ENCODE peak calls at places on chromosome 20, in five cellular contexts. One of them, this sample, is unnamed.
A peak's percentile ranks its signal among the peaks of the same experiment; 100 is the strongest.

GRCh38 chr20:61753987-61754956 is 311.4 kb downstream of the TAF4 start:
- DNase-seq in GM23248: no peak
- DNase-seq in HCT116: no peak
- DNase-seq in OCI-LY7: no peak
- DNase-seq in GM23338: no peak
- DNase-seq in this sample: no peak

GRCh38 chr20:37564388-37565133 is 36.9 kb upstream of the BLCAP start:
- DNase-seq in GM23338: peak; percentile 83
- DNase-seq in HCT116: no peak
- DNase-seq in OCI-LY7: peak; percentile 47
- DNase-seq in GM23248: peak; percentile 70
- DNase-seq in this sample: peak; percentile 70

GRCh38 chr20:62104791-62105345 is 17.4 kb upstream of the LSM14B start:
- DNase-seq in GM23338: no peak
- DNase-seq in OCI-LY7: no peak
- DNase-seq in GM23248: peak; percentile 68
- DNase-seq in HCT116: no peak
- DNase-seq in this sample: peak; percentile 37

GRCh38 chr20:52959125-52959524 is 13.0 kb upstream of the TSHZ2 start:
- DNase-seq in GM23338: peak; percentile 44
- DNase-seq in HCT116: no peak
- DNase-seq in OCI-LY7: peak; percentile 76
- DNase-seq in GM23248: no peak
- DNase-seq in this sample: no peak

GRCh38 chr20:6783752-6784725 is 16.6 kb downstream of the BMP2 start:
- DNase-seq in GM23248: peak; percentile 56
- DNase-seq in HCT116: no peak
- DNase-seq in GM23338: no peak
- DNase-seq in OCI-LY7: no peak
- DNase-seq in this sample: no peak

GRCh38 chr20:37699202-37699601 is 5.4 kb downstream of the CTNNBL1 start:
- DNase-seq in GM23338: no peak
- DNase-seq in HCT116: no peak
- DNase-seq in GM23248: no peak
- DNase-seq in OCI-LY7: no peak
- DNase-seq in this sample: no peak

GRCh38 chr20:63150911-63151531 is 64.9 kb downstream of the YTHDF1 start:
- DNase-seq in OCI-LY7: no peak
- DNase-seq in GM23338: no peak
- DNase-seq in GM23248: no peak
- DNase-seq in HCT116: no peak
- DNase-seq in this sample: no peak

GRCh38 chr20:58875541-58876134 is 23.1 kb downstream of the GNAS start:
- DNase-seq in GM23338: no peak
- DNase-seq in HCT116: no peak
- DNase-seq in OCI-LY7: no peak
- DNase-seq in GM23248: peak; percentile 59
- DNase-seq in this sample: peak; percentile 95

GRCh38 chr20:24663496-24663895 is 194.1 kb downstream of the SYNDIG1 start:
- DNase-seq in HCT116: no peak
- DNase-seq in GM23248: no peak
- DNase-seq in OCI-LY7: no peak
- DNase-seq in GM23338: no peak
- DNase-seq in this sample: no peak

GRCh38 chr20:49276201-49276894 is 1.5 kb downstream of the ZNFX1 start:
- DNase-seq in GM23338: no peak
- DNase-seq in OCI-LY7: peak; percentile 61
- DNase-seq in HCT116: no peak
- DNase-seq in GM23248: peak; percentile 88
- DNase-seq in this sample: peak; percentile 75

GRCh38 chr20:60055740-60056139 is 97.5 kb downstream of the CDH26 start:
- DNase-seq in GM23338: no peak
- DNase-seq in HCT116: no peak
- DNase-seq in GM23248: peak; percentile 22
- DNase-seq in OCI-LY7: no peak
- DNase-seq in this sample: no peak

DNA sequence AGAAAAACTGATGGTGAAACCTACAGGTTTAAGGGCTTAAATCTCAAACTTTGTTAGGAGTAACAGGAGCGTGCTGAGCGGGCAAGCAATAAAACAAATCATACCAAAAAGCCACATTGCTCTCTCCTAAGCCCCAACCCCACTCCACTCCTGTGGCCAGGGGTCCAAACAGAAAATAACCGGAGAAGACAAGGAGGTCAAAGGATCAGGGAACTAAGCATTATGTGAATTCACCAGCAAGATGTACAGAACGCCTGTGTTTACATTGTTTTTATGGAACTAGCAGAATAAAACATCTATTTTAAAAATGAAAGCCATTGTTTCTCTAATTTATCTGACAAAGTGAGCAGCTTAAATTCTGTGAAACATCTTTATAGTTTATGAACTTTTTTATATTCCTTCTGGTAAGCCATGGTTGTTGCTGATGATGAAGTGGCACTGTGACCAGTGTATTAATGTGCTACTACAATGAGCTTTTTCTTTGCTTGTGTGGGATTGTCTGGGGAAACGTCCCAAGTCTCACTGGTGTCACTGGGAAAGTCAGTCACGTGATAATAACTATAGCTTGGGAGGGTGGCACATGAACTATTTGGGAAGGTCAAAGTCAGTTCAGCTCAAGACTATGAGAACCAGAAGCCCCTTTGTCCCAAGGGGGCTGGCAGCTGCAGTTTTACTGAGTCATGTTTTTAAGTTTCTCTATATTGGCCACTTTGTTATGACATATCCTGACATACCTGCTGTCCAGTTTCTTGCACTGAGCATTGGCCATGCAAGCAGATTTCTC is 9.8 kb downstream of the FAM210B start:
- DNase-seq in OCI-LY7: no peak
- DNase-seq in GM23248: no peak
- DNase-seq in HCT116: no peak
- DNase-seq in GM23338: no peak
- DNase-seq in this sample: no peak
- TF ChIP-seq EZH2phosphoT487 in OCI-LY7: no peak
- TF ChIP-seq EZH2phosphoT487 in GM23248: no peak
- TF ChIP-seq EZH2phosphoT487 in HCT116: no peak
- TF ChIP-seq EZH2phosphoT487 in GM23338: no peak
- TF ChIP-seq EZH2phosphoT487 in this sample: no peak

GRCh38 chr20:35820715-35821114 is 48.9 kb downstream of the PHF20 start:
- DNase-seq in HCT116: no peak
- DNase-seq in GM23248: peak; percentile 78
- DNase-seq in GM23338: no peak
- DNase-seq in OCI-LY7: no peak
- DNase-seq in this sample: peak; percentile 13

GRCh38 chr20:35823147-35823546 is 51.3 kb downstream of the PHF20 start:
- DNase-seq in GM23338: no peak
- DNase-seq in OCI-LY7: no peak
- DNase-seq in GM23248: no peak
- DNase-seq in HCT116: no peak
- DNase-seq in this sample: no peak

GRCh38 chr20:35826361-35826760 is 54.5 kb downstream of the PHF20 start:
- DNase-seq in HCT116: no peak
- DNase-seq in GM23338: no peak
- DNase-seq in OCI-LY7: no peak
- DNase-seq in GM23248: no peak
- DNase-seq in this sample: no peak

GRCh38 chr20:35821807-35822242 is 50.0 kb downstream of the PHF20 start:
- DNase-seq in OCI-LY7: no peak
- DNase-seq in HCT116: no peak
- DNase-seq in GM23248: peak; percentile 80
- DNase-seq in GM23338: no peak
- DNase-seq in this sample: peak; percentile 62

GRCh38 chr20:35823937-35824336 is 52.1 kb downstream of the PHF20 start:
- DNase-seq in OCI-LY7: no peak
- DNase-seq in GM23248: no peak
- DNase-seq in HCT116: no peak
- DNase-seq in GM23338: peak; percentile 59
- DNase-seq in this sample: no peak
- H3K9me2 ChIP-seq in OCI-LY7: no peaks in the 10 kb centered on the region
- H3K9me2 ChIP-seq in GM23248: no peaks in the 10 kb centered on the region
- H3K9me2 ChIP-seq in HCT116: no peaks in the 10 kb centered on the region
- H3K9me2 ChIP-seq in GM23338: no peaks in the 10 kb centered on the region
- H3K9me2 ChIP-seq in this sample: no peaks in the 10 kb centered on the region

GRCh38 chr20:4071177-4071723 is 55.9 kb upstream of the RNF24 start:
- DNase-seq in GM23338: no peak
- DNase-seq in HCT116: no peak
- DNase-seq in OCI-LY7: no peak
- DNase-seq in GM23248: no peak
- DNase-seq in this sample: no peak

GRCh38 chr20:4074877-4075455 is 59.6 kb upstream of the RNF24 start:
- DNase-seq in GM23248: no peak
- DNase-seq in OCI-LY7: no peak
- DNase-seq in GM23338: no peak
- DNase-seq in HCT116: no peak
- DNase-seq in this sample: no peak

GRCh38 chr20:4076033-4076432 is 60.7 kb upstream of the RNF24 start:
- DNase-seq in GM23338: no peak
- DNase-seq in OCI-LY7: no peak
- DNase-seq in GM23248: peak; percentile 45
- DNase-seq in HCT116: no peak
- DNase-seq in this sample: no peak

GRCh38 chr20:4076671-4077070 is 61.3 kb upstream of the RNF24 start:
- DNase-seq in GM23248: peak; percentile 90
- DNase-seq in GM23338: no peak
- DNase-seq in OCI-LY7: no peak
- DNase-seq in HCT116: peak; percentile 76
- DNase-seq in this sample: peak; percentile 90

DNA sequence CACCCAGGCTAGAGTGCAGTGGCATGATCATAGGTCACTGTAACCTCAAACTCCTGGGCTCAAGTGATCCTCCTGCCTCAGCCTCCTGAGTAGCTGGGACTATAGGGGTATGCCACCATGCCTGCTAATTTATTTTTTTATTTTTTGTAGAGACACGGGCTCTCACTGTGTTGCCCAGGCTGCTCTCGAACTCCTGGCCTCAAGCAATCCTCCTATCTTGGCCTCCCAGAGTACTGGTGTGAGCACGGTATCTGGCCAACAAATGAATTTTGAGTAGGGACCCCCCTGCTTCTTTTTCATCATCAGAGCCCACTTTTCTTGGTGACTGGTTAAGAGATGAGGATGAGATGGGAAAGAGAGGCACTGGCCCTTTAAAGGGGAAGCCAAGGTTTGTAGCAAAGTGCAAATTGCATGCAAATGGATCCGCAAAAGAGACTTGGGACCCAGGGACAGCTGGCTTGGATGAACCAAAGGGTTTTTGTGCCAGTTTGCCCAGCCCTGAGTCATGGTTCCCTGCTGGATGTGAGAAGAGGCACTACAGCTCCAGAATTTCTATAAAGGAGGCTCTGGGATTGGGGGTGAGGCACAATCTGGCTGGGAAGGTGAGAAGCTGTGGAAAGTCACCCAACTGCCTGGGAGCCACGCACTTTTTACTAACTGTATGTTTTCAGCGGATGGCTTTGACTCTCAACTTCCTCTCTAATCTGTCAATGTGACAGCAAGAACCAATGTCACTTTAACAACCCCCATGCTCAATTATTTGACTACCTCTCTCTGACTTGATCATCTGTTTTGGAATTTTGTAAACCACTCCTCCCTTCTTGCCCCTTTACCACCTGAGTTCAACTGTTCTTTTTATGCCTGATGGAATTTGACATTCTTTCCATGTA is 58.7 kb upstream of the RNF24 start:
- DNase-seq in HCT116: no peak
- DNase-seq in GM23248: peak; percentile 31
- DNase-seq in GM23338: peak; percentile 47
- DNase-seq in OCI-LY7: no peak
- DNase-seq in this sample: no peak
- TF ChIP-seq EZH2phosphoT487 in HCT116: no peak
- TF ChIP-seq EZH2phosphoT487 in GM23248: no peak
- TF ChIP-seq EZH2phosphoT487 in GM23338: no peak
- TF ChIP-seq EZH2phosphoT487 in OCI-LY7: no peak
- TF ChIP-seq EZH2phosphoT487 in this sample: no peak

GRCh38 chr20:14634666-14635065 is 297.3 kb upstream of the FLRT3 start:
- DNase-seq in GM23248: peak; percentile 47
- DNase-seq in OCI-LY7: no peak
- DNase-seq in HCT116: no peak
- DNase-seq in GM23338: no peak
- DNase-seq in this sample: peak; percentile 63

GRCh38 chr20:14631011-14631410 is 293.6 kb upstream of the FLRT3 start:
- DNase-seq in GM23248: no peak
- DNase-seq in GM23338: no peak
- DNase-seq in HCT116: no peak
- DNase-seq in OCI-LY7: no peak
- DNase-seq in this sample: no peak

GRCh38 chr20:14637441-14637840 is 300.0 kb upstream of the FLRT3 start:
- DNase-seq in OCI-LY7: no peak
- DNase-seq in GM23338: no peak
- DNase-seq in HCT116: no peak
- DNase-seq in GM23248: no peak
- DNase-seq in this sample: no peak

GRCh38 chr20:14633507-14633906 is 296.1 kb upstream of the FLRT3 start:
- DNase-seq in GM23248: peak; percentile 38
- DNase-seq in OCI-LY7: no peak
- DNase-seq in GM23338: no peak
- DNase-seq in HCT116: no peak
- DNase-seq in this sample: no peak

GRCh38 chr20:14632906-14633305 is 295.5 kb upstream of the FLRT3 start:
- DNase-seq in GM23338: peak; percentile 40
- DNase-seq in HCT116: no peak
- DNase-seq in OCI-LY7: no peak
- DNase-seq in GM23248: no peak
- DNase-seq in this sample: no peak
- H3K9me2 ChIP-seq in GM23338: no peaks in the 10 kb centered on the region
- H3K9me2 ChIP-seq in HCT116: no peaks in the 10 kb centered on the region
- H3K9me2 ChIP-seq in OCI-LY7: no peaks in the 10 kb centered on the region
- H3K9me2 ChIP-seq in GM23248: peaks cover 3% of the 10 kb centered on the region
- H3K9me2 ChIP-seq in this sample: no peaks in the 10 kb centered on the region

DNA sequence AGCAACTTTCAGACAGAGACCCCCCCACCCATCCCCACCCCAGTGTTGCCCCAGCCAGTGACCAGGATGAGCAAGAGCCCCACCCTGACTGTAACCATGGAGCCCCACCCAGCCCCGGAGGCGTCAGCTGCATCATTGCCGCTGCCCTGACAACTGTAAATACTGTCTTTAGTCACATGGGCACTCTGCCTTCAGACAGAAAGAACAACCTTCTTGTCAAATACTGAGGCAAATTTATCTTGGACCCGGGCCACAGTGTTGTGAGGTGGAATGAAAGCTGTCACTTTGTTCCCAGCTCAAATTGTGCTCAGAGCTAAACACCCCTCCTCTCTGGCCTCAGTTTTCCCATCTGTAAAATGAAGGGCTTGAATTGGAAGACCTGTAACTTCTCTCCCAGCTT is 23.8 kb downstream of the MOCS3 start:
- DNase-seq in GM23248: peak; percentile 96
- DNase-seq in OCI-LY7: no peak
- DNase-seq in HCT116: no peak
- DNase-seq in GM23338: no peak
- DNase-seq in this sample: peak; percentile 100
- TF ChIP-seq EZH2phosphoT487 in GM23248: no peak
- TF ChIP-seq EZH2phosphoT487 in OCI-LY7: no peak
- TF ChIP-seq EZH2phosphoT487 in HCT116: no peak
- TF ChIP-seq EZH2phosphoT487 in GM23338: no peak
- TF ChIP-seq EZH2phosphoT487 in this sample: no peak

GRCh38 chr20:33994624-33994913 is 858 bp downstream of the RALY start:
- DNase-seq in OCI-LY7: no peak
- DNase-seq in GM23338: no peak
- DNase-seq in GM23248: no peak
- DNase-seq in HCT116: no peak
- DNase-seq in this sample: no peak
- H3K9me2 ChIP-seq in OCI-LY7: no peaks in the 10 kb centered on the region
- H3K9me2 ChIP-seq in GM23338: no peaks in the 10 kb centered on the region
- H3K9me2 ChIP-seq in GM23248: no peaks in the 10 kb centered on the region
- H3K9me2 ChIP-seq in HCT116: no peaks in the 10 kb centered on the region
- H3K9me2 ChIP-seq in this sample: no peaks in the 10 kb centered on the region

GRCh38 chr20:32238483-32239425 is 31.1 kb downstream of the POFUT1 start:
- DNase-seq in OCI-LY7: no peak
- DNase-seq in GM23338: peak; percentile 53
- DNase-seq in GM23248: peak; percentile 6
- DNase-seq in HCT116: no peak
- DNase-seq in this sample: peak; percentile 18
- TF ChIP-seq EZH2phosphoT487 in OCI-LY7: no peak
- TF ChIP-seq EZH2phosphoT487 in GM23338: no peak
- TF ChIP-seq EZH2phosphoT487 in GM23248: no peak
- TF ChIP-seq EZH2phosphoT487 in HCT116: no peak
- TF ChIP-seq EZH2phosphoT487 in this sample: no peak

This sample was measured in PC-3.